ENCODE peak calls at places on chromosomes 13 and 19, in five cellular contexts. W, D, K, C and A are unnamed samples.

GRCh38 chr19:46674416-46675178 is 13.6 kb upstream of the DACT3 start:
- DNase-seq in W (no peak), D (no peak), K (peak), C (peak), A (no peak)

GRCh38 chr13:109395014-109395413 is 391.4 kb downstream of the IRS2 start:
- DNase-seq in W (no peak), D (no peak), K (no peak), C (no peak), A (no peak)

GRCh38 chr13:81562598-81562997 is 1221.7 kb upstream of the SPRY2 start:
- DNase-seq in W (no peak), D (no peak), K (no peak), C (no peak), A (no peak)

GRCh38 chr19:5001547-5002131 is 32.7 kb downstream of the KDM4B start:
- DNase-seq in W (peak), D (no peak), K (no peak), C (peak), A (peak)

GRCh38 chr19:376111-376470 is 31.5 kb upstream of the MIER2 start:
- DNase-seq in W (no peak), D (no peak), K (no peak), C (no peak), A (no peak)

GRCh38 chr19:8209965-8210659 is 942 bp downstream of the CERS4 start:
- DNase-seq in W (no peak), D (no peak), K (no peak), C (no peak), A (no peak)

GRCh38 chr13:94731028-94731427 is 18.7 kb upstream of the SOX21 start:
- DNase-seq in W (no peak), D (no peak), K (no peak), C (no peak), A (no peak)

GRCh38 chr19:7738023-7738422 is 6.1 kb upstream of the CLEC4G start:
- DNase-seq in W (no peak), D (no peak), K (no peak), C (no peak), A (no peak)

GRCh38 chr13:30978981-30979956 is 46.8 kb downstream of the TEX26 start:
- DNase-seq in W (no peak), D (no peak), K (no peak), C (peak), A (no peak)

GRCh38 chr13:48493851-48494250 is 39.0 kb downstream of the RCBTB2 start:
- DNase-seq in W (peak), D (no peak), K (peak), C (peak), A (no peak)

GRCh38 chr13:19178901-19179593 is 2.6 kb downstream of the TUBA3C start:
- DNase-seq in W (no peak), D (no peak), K (no peak), C (no peak), A (no peak)

GRCh38 chr19:17703823-17704463 is 15.3 kb upstream of the MAP1S start:
- DNase-seq in W (no peak), D (no peak), K (no peak), C (peak), A (no peak)

GRCh38 chr13:29496241-29496712 is 99.2 kb downstream of the SLC7A1 start:
- DNase-seq in W (no peak), D (no peak), K (peak), C (no peak), A (no peak)

GRCh38 chr13:113945857-113946408 is 27.9 kb downstream of the C13orf46 start:
- DNase-seq in W (no peak), D (no peak), K (no peak), C (no peak), A (no peak)

GRCh38 chr13:58452123-58452623 is 820.6 kb downstream of the PCDH17 start:
- DNase-seq in W (no peak), D (no peak), K (no peak), C (no peak), A (no peak)

GRCh38 chr19:58519087-58519354 is 589 bp downstream of the ZBTB45 start:
- DNase-seq in W (peak), D (peak), K (peak), C (peak), A (peak)